ENCODE peak calls at places on chromosomes 16 and 17, in ten cellular contexts. B is HepG2, G is heart left ventricle, Y is stomach, E is A549, I is right lobe of liver, D is endothelial cell of umbilical vein, X is esophagus squamous epithelium, F is IMR-90, Q is suprapubic skin. U is an unnamed sample.

GRCh38 chr16:19094542-19095365 is 19.0 kb upstream of the ITPRIPL2 start:
- DNase-seq in B (peak), G (no peak), Y (peak), E (no peak), I (no peak), D (no peak), X (no peak), F (no peak), Q (peak), U (no peak)

GRCh38 chr17:38341035-38341721 is 2.6 kb downstream of the GPR179 start:
- DNase-seq in B (peak), G (peak), Y (peak), E (no peak), I (peak), D (peak), X (no peak), F (no peak), Q (no peak), U (peak)

GRCh38 chr16:68272501-68273209 is 8.3 kb downstream of the SLC7A6 start:
- DNase-seq in B (no peak), G (no peak), Y (peak), E (no peak), I (no peak), D (no peak), X (no peak), F (no peak), Q (no peak), U (no peak)

GRCh38 chr16:12901204-12901596 is 198 bp upstream of the SHISA9 start:
- DNase-seq in B (no peak), G (no peak), Y (no peak), E (no peak), I (no peak), D (no peak), X (no peak), F (no peak), Q (no peak), U (peak)

GRCh38 chr16:82995927-82996441 is 369.2 kb downstream of the CDH13 start:
- DNase-seq in B (no peak), G (no peak), Y (no peak), E (no peak), I (no peak), D (peak), X (no peak), F (peak), Q (no peak), U (peak)

GRCh38 chr16:2933701-2934100 is 22.0 kb downstream of the FLYWCH1 start:
- DNase-seq in B (no peak), G (no peak), Y (no peak), E (no peak), I (no peak), D (no peak), X (no peak), F (no peak), Q (no peak), U (no peak)

GRCh38 chr16:57859331-57859730 is 57.0 kb upstream of the KIFC3 start:
- DNase-seq in B (peak), G (no peak), Y (no peak), E (peak), I (no peak), D (peak), X (no peak), F (peak), Q (no peak), U (no peak)

GRCh38 chr16:88803264-88803987 is at the start of gene CDT1:
- DNase-seq in B (peak), G (peak), Y (peak), E (peak), I (peak), D (peak), X (no peak), F (peak), Q (no peak), U (peak)

GRCh38 chr16:19114359-19115147 is 789 bp downstream of the ITPRIPL2 start:
- DNase-seq in B (no peak), G (peak), Y (peak), E (peak), I (peak), D (peak), X (no peak), F (peak), Q (peak), U (peak)

GRCh38 chr16:53509906-53510703 is 7.1 kb upstream of the AKTIP start:
- DNase-seq in B (peak), G (peak), Y (peak), E (peak), I (peak), D (peak), X (no peak), F (peak), Q (peak), U (peak)

GRCh38 chr17:80389011-80389995 is 25.7 kb upstream of the ENDOV start:
- DNase-seq in B (no peak), G (no peak), Y (no peak), E (no peak), I (peak), D (peak), X (no peak), F (peak), Q (no peak), U (no peak)

GRCh38 chr16:68668266-68668665 is 23.2 kb downstream of the CDH3 start:
- DNase-seq in B (no peak), G (no peak), Y (no peak), E (no peak), I (no peak), D (no peak), X (no peak), F (peak), Q (no peak), U (no peak)

GRCh38 chr16:84730406-84731106 is 30.8 kb downstream of the USP10 start:
- DNase-seq in B (peak), G (peak), Y (peak), E (peak), I (peak), D (peak), X (no peak), F (peak), Q (no peak), U (peak)

GRCh38 chr16:79815049-79815448 is 214.5 kb upstream of the MAF start:
- DNase-seq in B (no peak), G (no peak), Y (no peak), E (no peak), I (no peak), D (no peak), X (no peak), F (no peak), Q (no peak), U (no peak)

GRCh38 chr17:61997649-61998048 is 67.4 kb downstream of the MED13 start:
- DNase-seq in B (no peak), G (no peak), Y (no peak), E (no peak), I (no peak), D (peak), X (no peak), F (peak), Q (no peak), U (no peak)

GRCh38 chr16:11108466-11108805 is 147.6 kb downstream of the SOCS1 start:
- DNase-seq in B (no peak), G (no peak), Y (no peak), E (no peak), I (no peak), D (no peak), X (no peak), F (no peak), Q (no peak), U (no peak)

GRCh38 chr16:81127051-81127450 is 30.9 kb upstream of the GCSH start:
- DNase-seq in B (no peak), G (no peak), Y (no peak), E (no peak), I (no peak), D (no peak), X (no peak), F (peak), Q (no peak), U (no peak)

GRCh38 chr16:556479-557173 is 3.6 kb upstream of the PRR35 start:
- DNase-seq in B (no peak), G (no peak), Y (no peak), E (no peak), I (no peak), D (no peak), X (no peak), F (no peak), Q (no peak), U (no peak)

GRCh38 chr17:71535311-71535710 is 585.5 kb upstream of the SOX9 start:
- DNase-seq in B (no peak), G (no peak), Y (no peak), E (no peak), I (no peak), D (no peak), X (no peak), F (no peak), Q (no peak), U (no peak)

GRCh38 chr16:56611281-56611833 is 3.0 kb downstream of the MT2A start:
- DNase-seq in B (peak), G (peak), Y (peak), E (no peak), I (peak), D (peak), X (no peak), F (peak), Q (no peak), U (peak)

GRCh38 chr16:72219282-72219681 is 47.3 kb upstream of the PMFBP1 start:
- DNase-seq in B (no peak), G (no peak), Y (no peak), E (no peak), I (no peak), D (no peak), X (no peak), F (no peak), Q (no peak), U (no peak)

GRCh38 chr16:85421338-85422123 is 191.6 kb upstream of the GSE1 start:
- DNase-seq in B (no peak), G (peak), Y (no peak), E (no peak), I (peak), D (no peak), X (no peak), F (no peak), Q (no peak), U (no peak)

GRCh38 chr17:50889528-50890118 is 23.5 kb upstream of the TOB1 start:
- DNase-seq in B (peak), G (no peak), Y (peak), E (no peak), I (peak), D (no peak), X (no peak), F (no peak), Q (peak), U (no peak)

GRCh38 chr17:1462164-1463112 is 6.4 kb upstream of the CRK start:
- DNase-seq in B (no peak), G (no peak), Y (peak), E (no peak), I (no peak), D (no peak), X (no peak), F (no peak), Q (no peak), U (no peak)

GRCh38 chr17:81189016-81189415 is 23.0 kb upstream of the AATK start:
- DNase-seq in B (no peak), G (no peak), Y (no peak), E (no peak), I (no peak), D (no peak), X (no peak), F (no peak), Q (no peak), U (no peak)

GRCh38 chr17:19650826-19651225 is 2.3 kb downstream of the ALDH3A2 start:
- DNase-seq in B (no peak), G (no peak), Y (no peak), E (no peak), I (no peak), D (no peak), X (no peak), F (peak), Q (no peak), U (no peak)

GRCh38 chr17:81996757-81997441 is 19.5 kb downstream of the ASPSCR1 start:
- DNase-seq in B (peak), G (no peak), Y (no peak), E (no peak), I (no peak), D (no peak), X (no peak), F (no peak), Q (no peak), U (no peak)

GRCh38 chr16:15599303-15600070 is 43.5 kb downstream of the MARF1 start:
- DNase-seq in B (no peak), G (no peak), Y (no peak), E (no peak), I (no peak), D (no peak), X (no peak), F (no peak), Q (no peak), U (peak)

GRCh38 chr17:12422632-12423031 is 243.1 kb upstream of the MYOCD start:
- DNase-seq in B (no peak), G (peak), Y (peak), E (no peak), I (no peak), D (no peak), X (no peak), F (no peak), Q (no peak), U (no peak)

GRCh38 chr17:82870541-82870940 is 30.7 kb upstream of the ZNF750 start:
- DNase-seq in B (no peak), G (no peak), Y (no peak), E (no peak), I (peak), D (no peak), X (no peak), F (no peak), Q (no peak), U (no peak)

GRCh38 chr17:50028207-50029120 is 27.4 kb upstream of the ITGA3 start:
- DNase-seq in B (no peak), G (no peak), Y (no peak), E (peak), I (no peak), D (peak), X (no peak), F (peak), Q (peak), U (no peak)

GRCh38 chr16:27315333-27316037 is 1.7 kb downstream of the IL4R start:
- DNase-seq in B (peak), G (peak), Y (peak), E (peak), I (peak), D (peak), X (no peak), F (peak), Q (no peak), U (peak)

GRCh38 chr16:81928975-81929374 is 82.3 kb downstream of the SDR42E1 start:
- DNase-seq in B (no peak), G (no peak), Y (peak), E (no peak), I (no peak), D (no peak), X (no peak), F (no peak), Q (peak), U (no peak)

GRCh38 chr17:5832886-5833285 is 237.3 kb upstream of the WSCD1 start:
- DNase-seq in B (peak), G (no peak), Y (no peak), E (peak), I (no peak), D (peak), X (no peak), F (peak), Q (no peak), U (no peak)

GRCh38 chr16:17176199-17176598 is 294.6 kb downstream of the XYLT1 start:
- DNase-seq in B (no peak), G (no peak), Y (no peak), E (no peak), I (no peak), D (no peak), X (no peak), F (no peak), Q (no peak), U (no peak)

GRCh38 chr17:73301359-73301758 is 10.4 kb downstream of the CDC42EP4 start:
- DNase-seq in B (no peak), G (no peak), Y (no peak), E (no peak), I (no peak), D (no peak), X (no peak), F (no peak), Q (no peak), U (no peak)

GRCh38 chr16:29806641-29807425 is 504 bp downstream of the MAZ start:
- DNase-seq in B (peak), G (peak), Y (peak), E (no peak), I (peak), D (peak), X (no peak), F (no peak), Q (no peak), U (peak)

GRCh38 chr17:63523256-63523869 is at the start of gene KCNH6:
- DNase-seq in B (no peak), G (no peak), Y (no peak), E (no peak), I (no peak), D (no peak), X (no peak), F (no peak), Q (no peak), U (no peak)
- H3K4me3 ChIP-seq in B (no peak), G (no peak), Y (peak), E (peak), I (no peak), D (no peak), X (no peak), F (peak), Q (no peak), U (no peak)

DNA sequence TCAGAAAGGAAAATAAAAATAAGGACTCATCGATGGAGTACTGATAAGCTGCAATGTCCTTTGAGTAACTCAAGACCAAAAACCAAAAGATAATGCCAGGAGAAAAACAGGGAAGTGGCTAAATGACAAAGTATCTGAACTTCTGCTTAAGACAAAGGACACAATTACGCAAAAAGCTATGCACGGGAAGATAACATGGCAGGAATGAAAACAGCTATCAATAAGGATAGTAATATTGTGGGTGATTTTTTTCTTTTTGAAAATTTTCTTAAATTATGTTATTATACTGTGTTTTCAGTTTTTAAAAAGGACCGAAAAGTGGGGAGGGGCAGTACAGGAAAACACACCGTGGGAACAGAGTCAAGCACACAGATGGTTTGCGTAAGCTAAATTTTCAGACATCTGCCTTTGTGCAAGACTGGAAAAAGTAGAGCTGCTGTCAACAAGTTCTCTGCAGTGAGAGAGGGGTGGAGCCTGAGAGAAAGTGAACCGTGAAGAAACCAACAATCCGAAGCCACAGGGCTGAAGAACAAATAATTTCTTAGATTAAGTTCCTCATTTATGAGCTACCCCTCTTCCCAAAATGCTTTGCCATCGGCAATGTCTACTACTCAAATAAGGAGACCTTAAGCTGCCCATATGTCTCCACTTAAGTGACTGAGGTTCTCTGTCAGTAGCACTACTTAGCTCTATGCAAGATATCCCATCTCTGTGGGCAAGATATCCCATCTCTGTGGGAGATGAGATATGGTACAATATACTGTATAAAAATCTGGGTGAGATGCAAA is 99.9 kb upstream of the CORO6 start:
- DNase-seq in B (no peak), G (peak), Y (no peak), E (no peak), I (no peak), D (peak), X (no peak), F (peak), Q (no peak), U (peak)
- TF ChIP-seq POLR2A in B (no peak), G (no peak), Y (no peak), E (no peak), I (no peak), D (no peak), X (no peak), F (no peak), Q (no peak), U (no peak)

GRCh38 chr17:8122391-8122922 is 1.4 kb downstream of the HES7 start:
- DNase-seq in B (no peak), G (no peak), Y (no peak), E (no peak), I (no peak), D (peak), X (no peak), F (peak), Q (no peak), U (peak)

GRCh38 chr17:8121531-8122390 is 2.1 kb downstream of the HES7 start:
- DNase-seq in B (no peak), G (peak), Y (no peak), E (peak), I (no peak), D (peak), X (no peak), F (peak), Q (no peak), U (peak)

GRCh38 chr17:8124350-8125195 is 667 bp upstream of the HES7 start:
- DNase-seq in B (no peak), G (no peak), Y (no peak), E (no peak), I (no peak), D (peak), X (no peak), F (peak), Q (no peak), U (no peak)

GRCh38 chr17:8123695-8124349 is at the start of gene HES7:
- DNase-seq in B (no peak), G (no peak), Y (no peak), E (no peak), I (no peak), D (peak), X (no peak), F (peak), Q (no peak), U (no peak)

GRCh38 chr17:8122923-8123694 is 797 bp downstream of the HES7 start:
- DNase-seq in B (no peak), G (no peak), Y (no peak), E (peak), I (no peak), D (peak), X (no peak), F (peak), Q (no peak), U (no peak)
- H3K4me3 ChIP-seq in B (peak), G (peak), Y (peak), E (peak), I (peak), D (peak), X (peak), F (peak), Q (peak), U (peak)

GRCh38 chr17:7253082-7253481 is 1.1 kb downstream of the ELP5 start:
- DNase-seq in B (no peak), G (no peak), Y (no peak), E (no peak), I (no peak), D (no peak), X (no peak), F (no peak), Q (no peak), U (no peak)

GRCh38 chr17:7251330-7252175 is at the start of gene CTDNEP1:
- DNase-seq in B (peak), G (peak), Y (peak), E (peak), I (peak), D (no peak), X (peak), F (peak), Q (peak), U (peak)

GRCh38 chr17:7250655-7251329 is 742 bp downstream of the CTDNEP1 start:
- DNase-seq in B (no peak), G (no peak), Y (no peak), E (no peak), I (no peak), D (peak), X (no peak), F (no peak), Q (no peak), U (no peak)

GRCh38 chr17:7254511-7254910 is 2.5 kb downstream of the ELP5 start:
- DNase-seq in B (no peak), G (no peak), Y (no peak), E (no peak), I (no peak), D (no peak), X (no peak), F (no peak), Q (no peak), U (no peak)

GRCh38 chr17:7252176-7253043 is at the start of gene ELP5:
- DNase-seq in B (peak), G (peak), Y (peak), E (peak), I (peak), D (peak), X (peak), F (peak), Q (peak), U (peak)
- TF ChIP-seq POLR2A in B (peak), G (no peak), Y (no peak), E (peak), I (peak), D (peak), X (peak), F (peak), Q (peak), U (peak)

DNA sequence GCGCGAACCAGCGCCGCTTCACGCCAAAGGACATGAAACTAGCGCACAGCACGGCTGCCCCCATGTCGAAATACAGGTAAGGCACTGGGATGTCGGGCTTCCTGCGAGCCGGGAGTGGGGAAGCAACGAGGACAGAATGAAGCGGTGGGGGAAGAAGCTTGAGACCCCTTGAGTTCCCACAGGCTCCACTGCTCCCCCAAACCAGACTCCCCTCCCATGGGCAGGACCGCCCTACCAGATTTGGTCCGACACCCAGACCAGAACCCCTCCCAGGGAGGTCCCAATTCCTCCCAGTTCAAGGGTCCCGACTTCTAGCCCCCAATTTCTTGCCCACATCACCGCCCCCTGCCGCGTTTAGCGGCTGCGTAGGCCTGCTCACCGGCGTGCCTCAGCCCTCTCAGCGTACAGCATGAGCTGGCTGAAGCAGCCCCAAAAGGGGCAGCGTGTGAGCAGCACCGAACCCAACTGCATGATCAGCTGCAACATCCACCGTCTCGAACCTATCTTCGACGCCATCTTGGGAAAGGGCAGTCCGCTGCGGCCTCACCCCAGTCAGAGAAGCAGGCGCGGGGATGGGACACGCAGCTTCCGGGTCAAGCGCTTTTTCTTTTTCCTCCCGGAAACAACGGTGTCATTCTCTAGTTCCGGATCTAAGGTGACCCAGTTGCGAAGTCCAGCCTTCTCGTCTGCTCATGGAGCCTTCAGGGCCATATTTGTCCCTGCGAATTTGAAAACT is at the start of gene TMEM101:
- DNase-seq in B (peak), G (peak), Y (peak), E (peak), I (peak), D (peak), X (peak), F (peak), Q (peak), U (peak)
- H3K4me3 ChIP-seq in B (peak), G (peak), Y (peak), E (peak), I (peak), D (peak), X (peak), F (peak), Q (peak), U (peak)

U was measured in adrenal gland.